ENCODE peak calls at places on chromosomes 6 and 20, in four cellular contexts. G is heart right ventricle, D is fibroblast of lung, E is HuH-7. O is an unnamed sample.

GRCh38 chr6:21826031-21826430 is 232.5 kb downstream of the SOX4 start:
- DNase-seq in G (no peak), D (no peak), E (peak), O (no peak)

GRCh38 chr6:166437661-166438060 is 54.9 kb upstream of the MPC1 start:
- DNase-seq in G (no peak), D (no peak), E (no peak), O (no peak)

GRCh38 chr6:161377116-161377515 is 103.3 kb upstream of the AGPAT4 start:
- DNase-seq in G (no peak), D (no peak), E (no peak), O (no peak)

GRCh38 chr6:108114861-108115597 is 40.5 kb upstream of the OSTM1 start:
- DNase-seq in G (peak), D (peak), E (peak), O (no peak)

GRCh38 chr20:43809206-43809819 is 82.5 kb upstream of the GTSF1L start:
- DNase-seq in G (no peak), D (no peak), E (no peak), O (no peak)

GRCh38 chr6:52507557-52508260 is 69.2 kb downstream of the TRAM2 start:
- DNase-seq in G (no peak), D (peak), E (no peak), O (no peak)

GRCh38 chr6:15592610-15593009 is 70.2 kb downstream of the DTNBP1 start:
- DNase-seq in G (no peak), D (no peak), E (no peak), O (no peak)

GRCh38 chr6:19354181-19354580 is 483.0 kb upstream of the ID4 start:
- DNase-seq in G (no peak), D (no peak), E (no peak), O (no peak)

GRCh38 chr6:125950293-125950692 is 6.3 kb upstream of the HINT3 start:
- DNase-seq in G (no peak), D (peak), E (no peak), O (no peak)

GRCh38 chr6:131898718-131899117 is 52.5 kb downstream of the CCN2 start:
- DNase-seq in G (no peak), D (no peak), E (no peak), O (no peak)

GRCh38 chr6:122049341-122049740 is 350.1 kb upstream of the HSF2 start:
- DNase-seq in G (peak), D (peak), E (no peak), O (peak)

GRCh38 chr20:46954490-46955038 is 59.9 kb downstream of the EYA2 start:
- DNase-seq in G (no peak), D (peak), E (no peak), O (no peak)

GRCh38 chr20:42484335-42484734 is 705.4 kb downstream of the PTPRT start:
- DNase-seq in G (no peak), D (no peak), E (no peak), O (no peak)

GRCh38 chr6:75691012-75691411 is 58.0 kb upstream of the MYO6 start:
- DNase-seq in G (no peak), D (peak), E (no peak), O (no peak)

O was measured in HEK293T.